ENCODE peak calls at places on chromosomes 2 and 18, in five cellular contexts. X is IMR-90, Z is neural progenitor cell, I is GM12878, R is MM.1S. W is an unnamed sample.
A peak's percentile ranks its signal among the peaks of the same experiment; 100 is the strongest.

GRCh38 chr2:240564571-240565266 is 3.6 kb upstream of the RNPEPL1 start:
- DNase-seq in I (no peak), R (peak; percentile 29), X (peak; percentile 88), Z (no peak), W (no peak)

GRCh38 chr2:137888845-137889244 is 75.4 kb upstream of the HNMT start:
- DNase-seq in I (no peak), R (peak; percentile 45), Z (peak; percentile 67), X (no peak), W (peak; percentile 35)

GRCh38 chr2:119826370-119826961 is 66.7 kb downstream of the PTPN4 start:
- DNase-seq in I (no peak), R (peak; percentile 57), X (peak; percentile 21), Z (peak; percentile 44), W (no peak)

GRCh38 chr2:75099521-75099922 is 99.8 kb downstream of the TACR1 start:
- DNase-seq in Z (no peak), R (no peak), I (no peak), X (no peak), W (peak; percentile 44)

GRCh38 chr2:27133195-27133875 is 1.1 kb downstream of the PREB start:
- DNase-seq in R (peak; percentile 16), Z (no peak), X (no peak), I (no peak), W (no peak)

GRCh38 chr18:67951166-67951565 is 434.6 kb upstream of the DSEL start:
- DNase-seq in I (no peak), X (peak; percentile 65), R (no peak), Z (no peak), W (no peak)

GRCh38 chr2:101984656-101985055 is 7.1 kb upstream of the IL1R2 start:
- DNase-seq in R (no peak), X (no peak), Z (no peak), I (no peak), W (no peak)

GRCh38 chr2:27717070-27717453 is 53.4 kb downstream of the SLC4A1AP start:
- DNase-seq in Z (no peak), R (peak; percentile 56), X (peak; percentile 42), I (no peak), W (peak; percentile 76)

GRCh38 chr2:232328516-232329460 is 49.8 kb upstream of the ALPP start:
- DNase-seq in I (no peak), R (no peak), X (no peak), Z (no peak), W (no peak)

GRCh38 chr18:3648695-3649094 is 198.7 kb downstream of the TGIF1 start:
- DNase-seq in R (no peak), X (no peak), I (no peak), Z (no peak), W (no peak)

GRCh38 chr18:27604583-27604982 is 419.5 kb upstream of the CHST9 start:
- DNase-seq in I (no peak), R (no peak), X (peak; percentile 21), Z (no peak), W (no peak)

GRCh38 chr18:74624491-74624890 is 26.8 kb downstream of the ZNF407 start:
- DNase-seq in R (no peak), I (no peak), X (no peak), Z (no peak), W (no peak)

GRCh38 chr2:121185571-121186074 is 99.4 kb downstream of the TFCP2L1 start:
- DNase-seq in I (no peak), Z (peak; percentile 36), X (no peak), R (no peak), W (peak; percentile 69)

GRCh38 chr2:229445501-229446294 is 174.6 kb upstream of the PID1 start:
- DNase-seq in X (peak; percentile 16), I (no peak), R (no peak), Z (no peak), W (no peak)

GRCh38 chr18:74411475-74411874 is 45.6 kb downstream of the DIPK1C start:
- DNase-seq in I (no peak), X (no peak), R (peak; percentile 56), Z (no peak), W (no peak)

GRCh38 chr18:22324191-22325131 is 93.3 kb downstream of the CTAGE1 start:
- DNase-seq in Z (peak; percentile 83), R (no peak), I (no peak), X (no peak), W (no peak)

GRCh38 chr2:231392431-231393148 is 2.9 kb upstream of the B3GNT7 start:
- DNase-seq in Z (no peak), X (no peak), I (no peak), R (no peak), W (no peak)

GRCh38 chr2:137023205-137023604 is 257.9 kb downstream of the THSD7B start:
- DNase-seq in X (no peak), Z (peak; percentile 42), I (no peak), R (no peak), W (no peak)

GRCh38 chr2:46306988-46307655 is 9.9 kb downstream of the EPAS1 start:
- DNase-seq in R (no peak), Z (no peak), I (no peak), X (no peak), W (peak; percentile 25)

GRCh38 chr18:70555046-70555445 is 266.2 kb downstream of the SOCS6 start:
- DNase-seq in Z (no peak), R (no peak), X (no peak), I (no peak), W (no peak)

GRCh38 chr2:126777620-126777978 is 121.1 kb upstream of the TEX51 start:
- DNase-seq in X (no peak), R (no peak), Z (no peak), I (no peak), W (no peak)

GRCh38 chr2:187098154-187098553 is 249.2 kb upstream of the ZSWIM2 start:
- DNase-seq in R (no peak), X (no peak), I (no peak), Z (no peak), W (no peak)

GRCh38 chr2:26757873-26758789 is 6.0 kb upstream of the SLC35F6 start:
- DNase-seq in X (peak; percentile 99), I (peak; percentile 73), R (no peak), Z (no peak), W (peak; percentile 85)

GRCh38 chr2:146986161-146986560 is 858.7 kb upstream of the ACVR2A start:
- DNase-seq in I (peak; percentile 23), R (no peak), Z (no peak), X (no peak), W (no peak)

GRCh38 chr2:18784245-18784644 is 194.9 kb upstream of the NT5C1B start:
- DNase-seq in I (no peak), Z (no peak), X (no peak), R (no peak), W (no peak)

DNA sequence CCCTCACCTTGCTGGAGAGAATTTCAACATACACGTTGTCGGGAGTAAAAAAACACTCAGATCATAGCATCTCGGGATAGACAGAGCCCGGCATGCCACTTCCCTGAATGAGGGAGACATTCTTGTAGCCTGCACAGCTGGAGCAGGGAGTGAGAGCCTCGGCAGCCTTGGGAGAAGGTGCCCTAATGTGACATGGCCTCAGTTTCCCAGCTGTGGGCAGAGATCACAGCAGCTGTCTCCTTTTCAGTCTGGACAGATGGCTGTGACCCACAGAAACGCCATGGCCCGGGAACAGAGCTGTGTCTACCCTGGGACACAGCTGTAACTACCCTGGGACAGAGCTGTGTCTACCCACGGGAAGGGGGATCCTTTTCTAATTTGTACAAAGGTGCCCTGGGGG is 55.9 kb downstream of the HS1BP3 start:
- DNase-seq in R (no peak), Z (no peak), X (no peak), I (no peak), W (no peak)
- H2AFZ ChIP-seq in R (peak overlapping the region; percentile 31), Z (no peak overlapping the region), X (no peak overlapping the region), I (peak overlapping the region; percentile 65), W (no peak overlapping the region)

DNA sequence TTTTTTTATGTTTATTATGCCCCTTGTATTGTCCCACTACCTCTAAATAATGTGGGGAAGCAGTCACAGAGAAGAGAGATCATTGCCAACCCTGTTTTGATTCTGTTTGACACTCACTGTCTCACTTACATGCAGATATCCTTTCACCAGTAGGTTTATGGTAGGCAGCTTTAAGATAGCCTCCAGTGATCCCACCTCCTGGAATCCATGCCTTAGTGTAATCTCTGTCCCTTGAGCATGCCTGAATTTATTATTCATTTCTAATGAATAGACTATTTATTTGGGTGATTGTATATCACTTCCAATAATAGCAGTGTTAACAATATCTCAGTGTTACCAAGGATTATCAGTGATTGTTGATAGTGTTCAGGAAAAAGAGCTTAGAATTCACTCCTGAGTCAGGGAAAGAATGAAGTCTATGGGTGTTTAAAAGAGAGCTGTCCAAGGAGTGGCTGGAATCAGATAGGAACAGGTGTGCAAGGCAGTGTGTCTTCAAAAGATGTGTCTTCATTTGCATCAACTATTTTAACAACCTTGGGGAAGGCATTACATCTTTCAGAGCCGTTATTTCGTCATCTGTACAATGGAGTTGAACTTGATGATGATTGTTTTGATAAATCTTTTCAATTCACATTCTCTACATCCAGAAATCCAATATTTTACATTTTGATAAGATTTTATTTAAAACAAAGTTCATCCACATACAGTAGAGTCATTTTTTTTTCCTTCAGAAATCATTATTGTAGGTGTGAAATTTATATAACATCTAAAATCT is 31.9 kb downstream of the PKP4 start:
- DNase-seq in I (no peak), R (no peak), Z (no peak), X (no peak), W (no peak)
- H2AFZ ChIP-seq in I (no peak overlapping the region), R (no peak overlapping the region), Z (no peak overlapping the region), X (no peak overlapping the region), W (no peak overlapping the region)

DNA sequence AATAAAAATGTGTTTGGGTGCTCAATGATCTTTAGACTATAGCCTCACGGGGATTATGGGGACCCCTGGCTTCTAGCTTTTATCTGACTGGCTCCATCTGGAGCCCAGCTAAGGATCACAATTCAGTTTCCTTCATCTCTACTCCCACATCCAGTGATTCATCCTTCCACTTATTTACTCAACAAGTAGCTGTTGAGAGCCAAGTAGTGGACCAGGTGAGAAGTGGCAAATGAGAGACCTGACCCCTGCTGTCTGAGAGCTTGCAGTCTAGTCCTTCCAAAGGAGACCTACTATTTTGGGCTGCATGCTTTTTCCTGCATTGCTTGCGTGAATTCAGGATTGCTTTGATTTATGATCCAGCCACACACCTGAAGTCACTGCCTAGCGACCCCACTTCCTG is 10.7 kb upstream of the DSG3 start:
- DNase-seq in R (no peak), I (no peak), X (no peak), Z (no peak), W (no peak)
- H2AFZ ChIP-seq in R (no peak overlapping the region), I (no peak overlapping the region), X (no peak overlapping the region), Z (no peak overlapping the region), W (no peak overlapping the region)

DNA sequence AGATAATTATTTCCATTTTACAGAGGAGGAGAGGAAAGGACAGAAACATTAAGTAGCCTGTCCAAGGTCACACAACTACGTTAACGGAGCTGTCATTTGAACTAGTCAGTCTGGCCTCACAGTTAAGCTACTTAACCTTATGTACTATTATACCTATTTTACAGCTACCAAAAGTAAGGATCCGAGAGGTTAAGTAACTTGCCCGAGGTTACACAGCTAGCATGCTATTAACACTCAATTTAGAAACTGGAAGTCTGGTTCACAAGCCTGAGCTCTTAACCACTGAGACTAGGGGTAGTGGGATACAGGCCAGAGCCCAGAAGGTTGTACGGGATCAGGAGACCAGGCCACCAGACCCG is 476 bp downstream of the GLB1L start:
- DNase-seq in X (no peak), Z (no peak), I (no peak), R (no peak), W (no peak)
- H2AFZ ChIP-seq in X (peak overlapping the region; percentile 100), Z (peak overlapping the region; percentile 87), I (peak overlapping the region; percentile 87), R (peak overlapping the region; percentile 57), W (peak overlapping the region; percentile 95)